ENCODE peak calls at places on chromosomes 3 and 15, in nine cellular contexts. P is Peyer's patch, K is sciatic nerve, L is NCI-H524, A is mesenteric fat pad, O is erythroblast, Y is IMR-90, B is T-cell, T is Panc1. M is an unnamed sample.

GRCh38 chr3:170467007-170467406 is 48.3 kb downstream of the CLDN11 start:
- DNase-seq in P (no peak), K (peak; percentile 71), L (peak; percentile 73), A (no peak), O (no peak), Y (no peak), B (no peak), T (no peak), M (no peak)

GRCh38 chr3:61650276-61650675 is 88.9 kb downstream of the PTPRG start:
- DNase-seq in P (peak; percentile 54), K (peak; percentile 84), L (peak; percentile 8), A (no peak), O (no peak), Y (peak; percentile 85), B (no peak), T (no peak), M (no peak)

GRCh38 chr15:58484794-58485600 is 53.2 kb downstream of the LIPC start:
- DNase-seq in P (peak; percentile 76), K (no peak), L (no peak), A (no peak), O (no peak), Y (no peak), B (peak; percentile 34), T (no peak), M (no peak)

GRCh38 chr15:67558502-67558901 is 16.0 kb downstream of the MAP2K5 start:
- DNase-seq in P (no peak), K (no peak), L (no peak), A (no peak), O (no peak), Y (no peak), B (no peak), T (no peak), M (no peak)

GRCh38 chr3:37072892-37073291 is 79.6 kb downstream of the MLH1 start:
- DNase-seq in P (no peak), K (no peak), L (no peak), A (no peak), O (no peak), Y (peak; percentile 93), B (no peak), T (no peak), M (no peak)

GRCh38 chr15:58066042-58066867 is 744 bp upstream of the ALDH1A2 start:
- DNase-seq in P (peak; percentile 71), K (peak; percentile 76), L (peak; percentile 81), A (peak; percentile 94), O (peak; percentile 54), Y (peak; percentile 4), B (peak; percentile 13), T (no peak), M (no peak)

GRCh38 chr15:74809951-74810350 is 2.7 kb upstream of the LMAN1L start:
- DNase-seq in P (no peak), K (no peak), L (no peak), A (no peak), O (no peak), Y (peak; percentile 40), B (no peak), T (no peak), M (no peak)

GRCh38 chr15:46703352-46703861 is 1013.9 kb upstream of the SEMA6D start:
- DNase-seq in P (no peak), K (no peak), L (no peak), A (no peak), O (no peak), Y (no peak), B (no peak), T (no peak), M (no peak)

GRCh38 chr15:96093063-96093462 is 237.4 kb upstream of the NR2F2 start:
- DNase-seq in P (no peak), K (no peak), L (no peak), A (no peak), O (no peak), Y (peak; percentile 40), B (no peak), T (no peak), M (no peak)

GRCh38 chr3:99953596-99953995 is 135.9 kb downstream of the CMSS1 start:
- DNase-seq in P (no peak), K (no peak), L (no peak), A (no peak), O (peak; percentile 25), Y (no peak), B (no peak), T (no peak), M (no peak)

GRCh38 chr3:5198986-5199731 is 11.7 kb downstream of the EDEM1 start:
- DNase-seq in P (peak; percentile 59), K (no peak), L (no peak), A (no peak), O (no peak), Y (no peak), B (no peak), T (no peak), M (no peak)

GRCh38 chr15:32877201-32877600 is 159.4 kb downstream of the GREM1 start:
- DNase-seq in P (no peak), K (no peak), L (no peak), A (no peak), O (no peak), Y (no peak), B (no peak), T (no peak), M (no peak)

GRCh38 chr3:110126065-110126464 is 788.7 kb upstream of the DPPA4 start:
- DNase-seq in P (no peak), K (no peak), L (no peak), A (no peak), O (no peak), Y (peak; percentile 19), B (no peak), T (no peak), M (no peak)

GRCh38 chr3:138833908-138834358 is 795 bp downstream of the PIK3CB start:
- DNase-seq in P (peak; percentile 49), K (no peak), L (peak; percentile 75), A (no peak), O (peak; percentile 76), Y (peak; percentile 24), B (no peak), T (no peak), M (peak; percentile 69)

GRCh38 chr15:90557147-90557546 is 27.4 kb downstream of the CRTC3 start:
- DNase-seq in P (no peak), K (no peak), L (peak; percentile 38), A (no peak), O (no peak), Y (peak; percentile 28), B (no peak), T (no peak), M (no peak)

GRCh38 chr3:115052906-115053305 is 94.2 kb downstream of the ZBTB20 start:
- DNase-seq in P (no peak), K (no peak), L (no peak), A (no peak), O (no peak), Y (no peak), B (no peak), T (no peak), M (no peak)

M was measured in NCI-H2029 treated with DMSO at 0.1 percent for 48 hours.